ENCODE peak calls at places on chromosomes 1 and 21, in five cellular contexts. One of them, this sample, is unnamed.

GRCh38 chr1:19737413-19737812 is 62.3 kb downstream of the TMCO4 start:
- DNase-seq in stomach: no peak
- DNase-seq in cardiac fibroblast: peak; percentile 63
- DNase-seq in MM.1S: no peak
- DNase-seq in neural progenitor cell: no peak
- DNase-seq in this sample: peak; percentile 20

GRCh38 chr1:42767510-42767924 is 468 bp downstream of the C1orf50 start:
- DNase-seq in stomach: no peak
- DNase-seq in cardiac fibroblast: peak; percentile 19
- DNase-seq in MM.1S: peak; percentile 33
- DNase-seq in neural progenitor cell: no peak
- DNase-seq in this sample: no peak

GRCh38 chr1:182446033-182446669 is 3.8 kb upstream of the RGSL1 start:
- DNase-seq in stomach: no peak
- DNase-seq in cardiac fibroblast: peak; percentile 72
- DNase-seq in MM.1S: peak; percentile 71
- DNase-seq in neural progenitor cell: peak; percentile 56
- DNase-seq in this sample: peak; percentile 69

GRCh38 chr1:117572546-117572945 is 33.3 kb upstream of the TENT5C start:
- DNase-seq in stomach: peak; percentile 39
- DNase-seq in cardiac fibroblast: no peak
- DNase-seq in MM.1S: no peak
- DNase-seq in neural progenitor cell: no peak
- DNase-seq in this sample: no peak

GRCh38 chr1:169511339-169512028 is 25.7 kb upstream of the SLC19A2 start:
- DNase-seq in stomach: no peak
- DNase-seq in cardiac fibroblast: peak; percentile 93
- DNase-seq in MM.1S: no peak
- DNase-seq in neural progenitor cell: no peak
- DNase-seq in this sample: peak; percentile 93

GRCh38 chr1:196567238-196567637 is 41.0 kb downstream of the KCNT2 start:
- DNase-seq in stomach: no peak
- DNase-seq in cardiac fibroblast: no peak
- DNase-seq in MM.1S: no peak
- DNase-seq in neural progenitor cell: no peak
- DNase-seq in this sample: no peak

GRCh38 chr21:32328595-32328994 is 29.9 kb downstream of the MRAP start:
- DNase-seq in stomach: no peak
- DNase-seq in cardiac fibroblast: peak; percentile 54
- DNase-seq in MM.1S: no peak
- DNase-seq in neural progenitor cell: no peak
- DNase-seq in this sample: peak; percentile 68

GRCh38 chr1:235495539-235495938 is 8.7 kb downstream of the B3GALNT2 start:
- DNase-seq in stomach: no peak
- DNase-seq in cardiac fibroblast: no peak
- DNase-seq in MM.1S: no peak
- DNase-seq in neural progenitor cell: no peak
- DNase-seq in this sample: no peak

GRCh38 chr1:233662503-233663105 is 48.7 kb downstream of the KCNK1 start:
- DNase-seq in stomach: no peak
- DNase-seq in cardiac fibroblast: no peak
- DNase-seq in MM.1S: no peak
- DNase-seq in neural progenitor cell: no peak
- DNase-seq in this sample: no peak

GRCh38 chr1:220451541-220451940 is 76.4 kb upstream of the MARK1 start:
- DNase-seq in stomach: no peak
- DNase-seq in cardiac fibroblast: no peak
- DNase-seq in MM.1S: no peak
- DNase-seq in neural progenitor cell: no peak
- DNase-seq in this sample: no peak

GRCh38 chr1:5646486-5646885 is 345.7 kb downstream of the NPHP4 start:
- DNase-seq in stomach: peak; percentile 3
- DNase-seq in cardiac fibroblast: no peak
- DNase-seq in MM.1S: no peak
- DNase-seq in neural progenitor cell: no peak
- DNase-seq in this sample: no peak

GRCh38 chr1:54296666-54297065 is 96.7 kb downstream of the MRPL37 start:
- DNase-seq in stomach: no peak
- DNase-seq in cardiac fibroblast: no peak
- DNase-seq in MM.1S: no peak
- DNase-seq in neural progenitor cell: no peak
- DNase-seq in this sample: no peak

GRCh38 chr1:226563666-226564065 is 15.1 kb downstream of the STUM start:
- DNase-seq in stomach: no peak
- DNase-seq in cardiac fibroblast: no peak
- DNase-seq in MM.1S: no peak
- DNase-seq in neural progenitor cell: no peak
- DNase-seq in this sample: no peak

GRCh38 chr21:37564924-37565529 is 198.5 kb downstream of the DYRK1A start:
- DNase-seq in stomach: no peak
- DNase-seq in cardiac fibroblast: peak; percentile 9
- DNase-seq in MM.1S: no peak
- DNase-seq in neural progenitor cell: peak; percentile 42
- DNase-seq in this sample: no peak

GRCh38 chr1:91011726-91012125 is 10.1 kb downstream of the ZNF644 start:
- DNase-seq in stomach: no peak
- DNase-seq in cardiac fibroblast: peak; percentile 67
- DNase-seq in MM.1S: no peak
- DNase-seq in neural progenitor cell: no peak
- DNase-seq in this sample: peak; percentile 81

GRCh38 chr1:46802081-46802480 is 3.2 kb downstream of the CYP4B1 start:
- DNase-seq in stomach: no peak
- DNase-seq in cardiac fibroblast: no peak
- DNase-seq in MM.1S: no peak
- DNase-seq in neural progenitor cell: no peak
- DNase-seq in this sample: no peak

GRCh38 chr1:5324903-5325302 is 667.3 kb downstream of the NPHP4 start:
- DNase-seq in stomach: no peak
- DNase-seq in cardiac fibroblast: no peak
- DNase-seq in MM.1S: no peak
- DNase-seq in neural progenitor cell: no peak
- DNase-seq in this sample: no peak

GRCh38 chr1:7089485-7089884 is 304.2 kb downstream of the CAMTA1 start:
- DNase-seq in stomach: no peak
- DNase-seq in cardiac fibroblast: no peak
- DNase-seq in MM.1S: no peak
- DNase-seq in neural progenitor cell: no peak
- DNase-seq in this sample: no peak
- H3K4me3 ChIP-seq in stomach: no peak overlapping the region
- H3K4me3 ChIP-seq in cardiac fibroblast: no peak overlapping the region
- H3K4me3 ChIP-seq in MM.1S: no peak overlapping the region
- H3K4me3 ChIP-seq in neural progenitor cell: no peak overlapping the region
- H3K4me3 ChIP-seq in this sample: no peak overlapping the region

GRCh38 chr1:35112668-35113067 is 33.5 kb downstream of the ZMYM1 start:
- DNase-seq in stomach: no peak
- DNase-seq in cardiac fibroblast: peak; percentile 21
- DNase-seq in MM.1S: no peak
- DNase-seq in neural progenitor cell: no peak
- DNase-seq in this sample: peak; percentile 31
- TF ChIP-seq CTCF in stomach: no peak
- TF ChIP-seq CTCF in cardiac fibroblast: peak; percentile 16
- TF ChIP-seq CTCF in MM.1S: peak; percentile 5
- TF ChIP-seq CTCF in neural progenitor cell: peak; percentile 19
- TF ChIP-seq CTCF in this sample: peak; percentile 32

GRCh38 chr1:1677718-1678580 is 14.6 kb downstream of the SLC35E2B start:
- DNase-seq in stomach: no peak
- DNase-seq in cardiac fibroblast: no peak
- DNase-seq in MM.1S: peak; percentile 54
- DNase-seq in neural progenitor cell: no peak
- DNase-seq in this sample: no peak
- H3K4me3 ChIP-seq in stomach: no peak overlapping the region
- H3K4me3 ChIP-seq in cardiac fibroblast: no peak overlapping the region
- H3K4me3 ChIP-seq in MM.1S: peak overlapping the region; percentile 65
- H3K4me3 ChIP-seq in neural progenitor cell: no peak overlapping the region
- H3K4me3 ChIP-seq in this sample: no peak overlapping the region

GRCh38 chr1:151165738-151166505 is at the start of the genes LYSMD1 and SCNM1:
- DNase-seq in stomach: peak; percentile 98
- DNase-seq in cardiac fibroblast: peak; percentile 100
- DNase-seq in MM.1S: peak; percentile 100
- DNase-seq in neural progenitor cell: peak; percentile 98
- DNase-seq in this sample: peak; percentile 99
- TF ChIP-seq CTCF in stomach: no peak
- TF ChIP-seq CTCF in cardiac fibroblast: no peak
- TF ChIP-seq CTCF in MM.1S: no peak
- TF ChIP-seq CTCF in neural progenitor cell: no peak
- TF ChIP-seq CTCF in this sample: no peak